ENCODE peak calls at places on chromosome 10, in eight cellular contexts. P is head of caudate nucleus, U is transverse colon, G is H54, E is NCI-H748 treated with DMSO at 0.1 percent for 48 hours, V is cardiac fibroblast, M is A549, B is mammary epithelial cell. D is an unnamed sample.

GRCh38 chr10:119849031-119849789 is 23.4 kb downstream of the MCMBP start:
- DNase-seq in P (no peak), U (no peak), G (peak; percentile 14), E (no peak), V (peak; percentile 78), M (no peak), B (no peak), D (no peak)

GRCh38 chr10:31999261-31999660 is 57.0 kb downstream of the KIF5B start:
- DNase-seq in P (no peak), U (no peak), G (no peak), E (no peak), V (peak; percentile 13), M (no peak), B (no peak), D (no peak)

GRCh38 chr10:123766761-123767160 is 100.6 kb downstream of the GPR26 start:
- DNase-seq in P (no peak), U (no peak), G (no peak), E (no peak), V (no peak), M (no peak), B (no peak), D (no peak)

GRCh38 chr10:94500063-94500462 is 45.5 kb upstream of the HELLS start:
- DNase-seq in P (no peak), U (no peak), G (peak; percentile 7), E (no peak), V (peak; percentile 17), M (no peak), B (no peak), D (no peak)

GRCh38 chr10:29304259-29305030 is 15.6 kb downstream of the LYZL1 start:
- DNase-seq in P (peak; percentile 80), U (peak; percentile 41), G (peak; percentile 44), E (peak; percentile 40), V (peak; percentile 86), M (peak; percentile 79), B (peak; percentile 43), D (peak; percentile 54)

GRCh38 chr10:30752481-30752881 is 122.9 kb upstream of the LYZL2 start:
- DNase-seq in P (no peak), U (no peak), G (no peak), E (no peak), V (no peak), M (no peak), B (no peak), D (no peak)

GRCh38 chr10:121187375-121187774 is 336.2 kb downstream of the WDR11 start:
- DNase-seq in P (no peak), U (no peak), G (no peak), E (no peak), V (no peak), M (no peak), B (no peak), D (no peak)

GRCh38 chr10:114356786-114357588 is 47.3 kb downstream of the AFAP1L2 start:
- DNase-seq in P (no peak), U (no peak), G (no peak), E (no peak), V (no peak), M (no peak), B (peak; percentile 72), D (no peak)

GRCh38 chr10:2054728-2055127 is 317.4 kb upstream of the ADARB2 start:
- DNase-seq in P (no peak), U (no peak), G (no peak), E (no peak), V (no peak), M (no peak), B (no peak), D (no peak)

GRCh38 chr10:4127518-4128315 is 342.7 kb upstream of the KLF6 start:
- DNase-seq in P (no peak), U (peak; percentile 60), G (no peak), E (peak; percentile 33), V (no peak), M (no peak), B (no peak), D (peak; percentile 79)

GRCh38 chr10:43231523-43232078 is 35.3 kb downstream of the RASGEF1A start:
- DNase-seq in P (peak; percentile 10), U (peak; percentile 31), G (no peak), E (no peak), V (no peak), M (no peak), B (no peak), D (no peak)

GRCh38 chr10:92164024-92164423 is 126.9 kb downstream of the CPEB3 start:
- DNase-seq in P (no peak), U (no peak), G (no peak), E (no peak), V (no peak), M (no peak), B (no peak), D (peak; percentile 1)

GRCh38 chr10:117175901-117176534 is 21.3 kb upstream of the KCNK18 start:
- DNase-seq in P (peak; percentile 89), U (peak; percentile 85), G (peak; percentile 58), E (peak; percentile 18), V (peak; percentile 79), M (peak; percentile 78), B (peak; percentile 46), D (peak; percentile 65)